ENCODE peak calls at places on chromosomes 16 and 17, in four cellular contexts. F, M, A and W are unnamed samples.
A peak's percentile ranks its signal among the peaks of the same experiment; 100 is the strongest.

GRCh38 chr16:30485818-30486436 is 13.4 kb downstream of the ITGAL start:
- DNase-seq in M (no peak), A (peak; percentile 6), F (no peak), W (peak; percentile 17)

GRCh38 chr16:66026211-66026610 is 340.3 kb upstream of the CDH5 start:
- DNase-seq in F (peak; percentile 37), M (no peak), A (no peak), W (peak; percentile 32)

GRCh38 chr17:7912927-7913524 is 3.1 kb downstream of the RNF227 start:
- DNase-seq in M (peak; percentile 87), F (peak; percentile 12), A (no peak), W (peak; percentile 86)

GRCh38 chr17:55285340-55286301 is 20.9 kb downstream of the HLF start:
- DNase-seq in F (peak; percentile 53), A (peak; percentile 78), M (no peak), W (peak; percentile 76)

GRCh38 chr16:86726340-86726739 is 148.0 kb downstream of the FOXL1 start:
- DNase-seq in F (no peak), A (no peak), M (no peak), W (no peak)

GRCh38 chr16:9075299-9076071 is 16.0 kb upstream of the HAPSTR1 start:
- DNase-seq in M (no peak), F (no peak), A (no peak), W (no peak)

GRCh38 chr17:3335876-3336275 is 37.7 kb upstream of the OR3A1 start:
- DNase-seq in M (no peak), F (no peak), A (no peak), W (no peak)

GRCh38 chr17:80941171-80941570 is 50.5 kb upstream of the CHMP6 start:
- DNase-seq in F (no peak), M (no peak), A (no peak), W (no peak)

GRCh38 chr16:15482068-15482747 is 47.8 kb downstream of the BMERB1 start:
- DNase-seq in F (no peak), M (no peak), A (peak; percentile 89), W (peak; percentile 95)

GRCh38 chr16:28189237-28189636 is 22.5 kb downstream of the XPO6 start:
- DNase-seq in A (no peak), M (no peak), F (no peak), W (no peak)

GRCh38 chr16:50396770-50397525 is 28.2 kb upstream of the BRD7 start:
- DNase-seq in F (no peak), M (no peak), A (no peak), W (no peak)

GRCh38 chr16:71780521-71781089 is 28.0 kb downstream of the AP1G1 start:
- DNase-seq in M (no peak), F (no peak), A (no peak), W (no peak)

GRCh38 chr17:5249615-5250014 is 15.0 kb upstream of the SCIMP start:
- DNase-seq in F (peak; percentile 9), M (peak; percentile 66), A (peak; percentile 36), W (peak; percentile 88)

GRCh38 chr17:7435676-7436555 is 681 bp downstream of the TMEM102 start:
- DNase-seq in A (no peak), F (no peak), M (peak; percentile 73), W (no peak)

GRCh38 chr17:63221941-63222340 is 224.2 kb downstream of the CYB561 start:
- DNase-seq in A (no peak), F (no peak), M (no peak), W (no peak)

GRCh38 chr16:180921-181667 is 835 bp downstream of the HBQ1 start:
- DNase-seq in M (peak; percentile 96), A (no peak), F (peak; percentile 71), W (peak; percentile 67)

GRCh38 chr16:2512920-2513404 is 790 bp upstream of the ATP6V0C start:
- DNase-seq in M (peak; percentile 58), F (peak; percentile 63), A (no peak), W (no peak)

GRCh38 chr17:72614476-72614870 is 478.0 kb downstream of the SLC39A11 start:
- DNase-seq in M (no peak), F (no peak), A (no peak), W (no peak)

GRCh38 chr16:56689171-56689570 is 6.9 kb downstream of the MT1X start:
- DNase-seq in F (no peak), M (no peak), A (no peak), W (no peak)

GRCh38 chr17:79733692-79734070 is 2.9 kb downstream of the ENPP7 start:
- DNase-seq in M (no peak), A (no peak), F (no peak), W (no peak)

GRCh38 chr16:67648088-67648763 is 3.3 kb downstream of the CARMIL2 start:
- DNase-seq in A (no peak), M (peak; percentile 31), F (no peak), W (no peak)

GRCh38 chr17:11795906-11796305 is 197.6 kb downstream of the DNAH9 start:
- DNase-seq in M (no peak), F (no peak), A (no peak), W (no peak)

GRCh38 chr17:313911-314613 is 38.5 kb downstream of the RPH3AL start:
- DNase-seq in A (no peak), M (no peak), F (no peak), W (no peak)

GRCh38 chr16:76653390-76654026 is 376.3 kb downstream of the CNTNAP4 start:
- DNase-seq in A (peak; percentile 13), F (peak; percentile 83), M (peak; percentile 33), W (peak; percentile 70)

GRCh38 chr17:49260011-49260921 is 29.7 kb upstream of the PHOSPHO1 start:
- DNase-seq in F (no peak), A (peak; percentile 49), M (peak; percentile 80), W (peak; percentile 81)

GRCh38 chr17:73956595-73957465 is 246.6 kb upstream of the RPL38 start:
- DNase-seq in F (peak; percentile 52), M (peak; percentile 75), A (no peak), W (peak; percentile 7)

GRCh38 chr16:35425270-35425669 is 1965.9 kb downstream of the TP53TG3F start:
- DNase-seq in M (no peak), A (no peak), F (no peak), W (no peak)

GRCh38 chr16:3020604-3021448 is 658 bp downstream of the TNFRSF12A start:
- DNase-seq in A (peak; percentile 49), F (no peak), M (no peak), W (peak; percentile 81)

GRCh38 chr17:31562447-31562846 is 171.0 kb downstream of the RAB11FIP4 start:
- DNase-seq in M (no peak), A (no peak), F (no peak), W (no peak)

GRCh38 chr16:49855280-49855821 is 561 bp downstream of the ZNF423 start:
- DNase-seq in A (peak; percentile 36), M (peak; percentile 87), F (peak; percentile 41), W (peak; percentile 82)

GRCh38 chr16:48366165-48367093 is 18.8 kb downstream of the SIAH1 start:
- DNase-seq in F (no peak), M (peak; percentile 67), A (peak; percentile 86), W (peak; percentile 93)

GRCh38 chr17:43309505-43310329 is 75.9 kb upstream of the RNU2-1 start:
- DNase-seq in F (no peak), M (no peak), A (no peak), W (no peak)

GRCh38 chr16:27389272-27389961 is 12.6 kb upstream of the IL21R start:
- DNase-seq in F (no peak), M (peak; percentile 38), A (no peak), W (no peak)

GRCh38 chr16:51822471-51822870 is 671.4 kb upstream of the SALL1 start:
- DNase-seq in F (no peak), M (no peak), A (no peak), W (no peak)